ENCODE peak calls at places on chromosome 2, in nine cellular contexts. K is adipocyte, G is astrocyte, X is tibial artery, B is breast epithelium, Q is Peyer's patch, I is heart left ventricle, C is GM23248, N is OCI-LY7. Z is an unnamed sample. For H3K9me3, the result is how much of the 10 kb centered on the place peaks cover.

GRCh38 chr2:12288048-12288447 is 428.7 kb upstream of the TRIB2 start:
- DNase-seq in N (no peak), I (no peak), B (no peak), G (no peak), C (no peak), Q (no peak), K (no peak), X (no peak), Z (no peak)

GRCh38 chr2:120709608-120710041 is 26.0 kb upstream of the GLI2 start:
- DNase-seq in G (no peak), C (no peak), K (no peak), N (no peak), B (no peak), X (no peak), I (no peak), Q (no peak), Z (no peak)

GRCh38 chr2:37226863-37227262 is 4.5 kb downstream of the CEBPZ start:
- DNase-seq in C (no peak), Q (no peak), X (no peak), N (no peak), G (no peak), K (no peak), I (no peak), B (no peak), Z (no peak)

GRCh38 chr2:12293868-12294267 is 422.9 kb upstream of the TRIB2 start:
- DNase-seq in G (peak), I (no peak), X (no peak), C (no peak), Q (no peak), K (no peak), B (no peak), N (no peak), Z (no peak)

GRCh38 chr2:231935207-231935524 is 9.0 kb upstream of the NPPC start:
- DNase-seq in N (no peak), C (no peak), X (no peak), I (no peak), Q (peak), G (no peak), K (no peak), B (no peak), Z (no peak)

GRCh38 chr2:96345403-96345802 is 9.8 kb downstream of the NCAPH start:
- DNase-seq in N (no peak), B (no peak), Q (no peak), K (no peak), I (no peak), X (no peak), G (no peak), C (peak), Z (no peak)

GRCh38 chr2:193966590-193966989 is 1690.4 kb upstream of the SLC39A10 start:
- DNase-seq in Q (no peak), G (peak), I (no peak), N (no peak), K (peak), X (no peak), B (no peak), C (peak), Z (no peak)

GRCh38 chr2:42568431-42569115 is at the start of gene MTA3:
- DNase-seq in C (peak), X (peak), K (peak), N (peak), I (peak), B (peak), Q (peak), G (no peak), Z (peak)

GRCh38 chr2:102520009-102520408 is 47.0 kb downstream of the SLC9A4 start:
- DNase-seq in N (peak), X (no peak), B (no peak), G (no peak), I (no peak), Q (no peak), C (peak), K (peak), Z (no peak)

GRCh38 chr2:218367415-218368149 is 10.9 kb downstream of the CATIP start:
- DNase-seq in I (peak), G (peak), K (peak), X (peak), N (peak), B (peak), Q (peak), C (peak), Z (peak)

GRCh38 chr2:29224693-29225551 is 109.7 kb downstream of the CLIP4 start:
- DNase-seq in C (no peak), B (peak), I (no peak), G (no peak), Q (no peak), X (no peak), N (no peak), K (no peak), Z (no peak)

GRCh38 chr2:7020468-7020867 is 103.3 kb downstream of the RNF144A start:
- DNase-seq in N (no peak), K (no peak), G (no peak), C (no peak), B (no peak), I (no peak), Q (no peak), X (no peak), Z (no peak)

GRCh38 chr2:54704688-54705605 is 18.5 kb upstream of the EML6 start:
- DNase-seq in I (no peak), X (no peak), N (peak), Q (no peak), K (peak), B (no peak), G (peak), C (peak), Z (no peak)

GRCh38 chr2:65477590-65477989 is 45.2 kb upstream of the SPRED2 start:
- DNase-seq in Q (no peak), X (no peak), B (no peak), N (no peak), C (no peak), I (no peak), G (no peak), K (no peak), Z (no peak)
- H3K9me3 ChIP-seq in Q (under half), X (under half), B (under half), N (under half), C (under half), I (under half), G (under half), K (under half), Z (under half)

DNA sequence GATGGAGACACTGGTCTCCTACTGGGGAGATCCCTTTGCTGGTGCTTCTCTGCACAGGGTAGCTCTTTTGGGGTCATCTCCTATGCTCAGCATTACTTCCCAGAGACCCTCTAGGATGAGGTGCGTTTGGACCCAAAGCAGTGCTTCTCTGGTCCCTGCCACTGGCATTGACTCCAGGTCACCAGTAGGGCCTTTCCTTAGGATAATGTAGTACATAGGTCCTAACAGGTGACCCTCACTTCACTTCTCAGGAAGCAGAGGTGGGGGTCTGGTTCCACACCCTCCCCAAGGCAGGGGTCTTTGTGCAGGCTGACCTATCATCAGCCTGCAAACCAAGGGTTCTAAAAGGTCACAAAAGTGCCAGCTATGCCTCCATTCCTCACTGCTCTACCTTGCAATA is 145.8 kb upstream of the HS6ST1 start:
- DNase-seq in G (no peak), K (no peak), C (no peak), Q (no peak), X (no peak), B (no peak), I (no peak), N (no peak), Z (no peak)
- H3K9me3 ChIP-seq in G (under half), K (under half), C (under half), Q (under half), X (under half), B (under half), I (under half), N (under half), Z (under half)

GRCh38 chr2:196130039-196130825 is 41.1 kb downstream of the STK17B start:
- DNase-seq in I (no peak), N (peak), X (no peak), G (no peak), K (no peak), Q (no peak), C (no peak), B (no peak), Z (no peak)
- H3K9me3 ChIP-seq in I (half or more), N (half or more), X (under half), G (under half), K (under half), Q (under half), C (under half), B (under half), Z (under half)

DNA sequence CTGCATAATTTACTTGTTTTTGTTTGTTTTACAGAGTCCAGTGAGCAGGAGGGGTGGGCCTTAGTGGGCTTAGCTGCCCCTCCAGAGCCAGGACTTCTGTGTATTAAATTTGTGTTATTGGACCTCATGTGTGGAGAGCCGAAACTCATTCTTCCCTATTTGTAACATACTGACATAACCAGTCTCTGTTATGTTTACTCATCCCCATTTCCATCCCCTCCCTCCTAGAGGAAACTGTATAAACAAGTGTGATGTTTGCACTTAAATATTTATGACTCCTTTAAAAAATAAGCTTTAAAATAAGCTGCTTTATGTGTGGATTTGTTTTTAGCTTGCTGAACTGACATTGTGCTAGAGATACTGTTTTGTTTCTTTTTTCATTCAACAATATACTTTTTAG is 13.8 kb downstream of the ZNF512 start:
- DNase-seq in Q (no peak), C (peak), K (no peak), I (no peak), N (no peak), G (no peak), B (no peak), X (no peak), Z (no peak)
- H3K9me3 ChIP-seq in Q (under half), C (under half), K (under half), I (under half), N (under half), G (under half), B (under half), X (under half), Z (under half)

DNA sequence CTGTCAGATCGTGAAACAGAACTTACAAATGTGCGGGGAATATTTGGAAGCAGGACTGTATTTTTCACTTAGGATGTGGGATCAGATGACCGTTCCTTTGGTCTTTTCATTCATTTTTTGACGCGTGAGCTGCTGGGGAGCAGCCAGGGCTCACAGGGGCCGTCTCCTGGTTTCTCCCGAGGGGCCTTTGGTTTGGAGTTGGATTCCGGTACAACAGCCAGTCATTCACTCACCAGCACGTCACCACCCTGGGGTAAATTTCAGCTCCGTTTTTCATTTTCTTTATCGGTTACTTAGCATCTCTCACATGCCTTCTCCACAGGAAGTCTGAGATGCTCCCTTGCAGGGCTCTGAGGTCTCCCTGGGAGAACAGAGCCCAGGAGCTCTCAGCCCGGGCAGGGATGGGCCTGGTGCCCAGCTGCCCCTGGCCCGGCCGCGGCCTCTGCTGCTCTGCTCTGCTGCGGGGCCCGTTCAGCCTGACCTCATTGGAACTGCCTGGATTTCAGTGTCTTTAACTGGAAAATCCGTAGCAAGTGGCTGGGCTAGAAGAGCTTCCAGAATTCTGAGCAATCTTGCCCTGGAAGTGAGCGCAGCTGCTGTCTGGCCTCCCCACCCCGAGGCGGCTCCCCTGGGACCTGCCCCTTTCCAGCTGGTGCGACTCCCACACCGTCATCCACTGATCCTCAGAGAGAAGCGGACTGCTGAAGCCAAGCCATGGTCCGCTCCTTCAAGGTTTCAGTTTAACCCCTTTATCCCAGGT is 335.6 kb downstream of the EIPR1 start:
- DNase-seq in C (no peak), N (no peak), I (peak), B (no peak), G (no peak), Q (no peak), K (no peak), X (no peak), Z (no peak)
- H3K9me3 ChIP-seq in C (under half), N (under half), I (under half), B (under half), G (under half), Q (under half), K (under half), X (under half), Z (under half)

DNA sequence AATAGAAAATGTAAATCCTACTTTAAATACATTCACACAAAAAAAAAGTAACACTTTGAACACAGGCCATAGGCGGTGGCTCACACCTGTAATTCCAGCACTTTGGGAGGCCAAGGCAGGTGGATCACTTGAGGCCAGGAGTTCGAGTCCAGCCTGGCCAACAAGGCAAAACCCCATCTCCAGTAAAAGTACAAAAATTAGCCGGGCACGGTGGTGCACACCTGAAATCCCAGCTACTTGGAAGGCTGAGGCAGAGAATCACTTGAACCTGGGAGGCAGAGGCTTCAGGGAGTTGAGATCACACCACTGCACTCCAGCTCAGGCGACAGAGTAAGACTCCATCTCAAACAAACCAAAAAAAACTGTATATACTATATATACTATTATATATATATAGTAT is 303.6 kb downstream of the BCL11A start:
- DNase-seq in C (no peak), K (no peak), Q (no peak), N (no peak), G (no peak), I (no peak), B (no peak), X (no peak), Z (no peak)
- H3K9me3 ChIP-seq in C (under half), K (under half), Q (under half), N (under half), G (under half), I (under half), B (under half), X (under half), Z (under half)

GRCh38 chr2:166133653-166134052 is 5.8 kb upstream of the SCN1A start:
- DNase-seq in N (no peak), K (no peak), G (no peak), C (no peak), B (no peak), X (no peak), I (no peak), Q (no peak), Z (no peak)
- H3K9me3 ChIP-seq in N (under half), K (under half), G (under half), C (under half), B (under half), X (under half), I (under half), Q (under half), Z (under half)

DNA sequence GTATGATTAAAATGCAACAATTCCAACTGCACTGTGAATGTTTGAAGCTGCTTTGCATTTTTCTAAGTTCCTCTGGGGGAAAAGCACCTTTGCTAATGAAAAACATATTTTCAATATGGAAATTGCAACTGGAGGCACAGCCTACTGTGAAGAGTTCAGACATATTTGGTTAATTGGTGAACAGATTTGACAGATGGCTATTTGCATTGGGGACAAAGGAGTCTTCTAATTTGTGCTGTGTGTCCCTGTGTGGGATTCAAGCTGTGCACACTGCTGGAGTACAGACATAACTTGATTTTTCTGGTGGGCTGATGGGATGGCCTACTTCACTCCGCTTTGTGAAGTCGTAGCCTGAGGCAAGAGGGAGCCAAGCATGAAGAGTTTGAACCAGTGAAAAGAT is 40.7 kb upstream of the ARHGAP25 start:
- DNase-seq in C (no peak), G (no peak), X (no peak), Q (no peak), N (no peak), B (no peak), K (no peak), I (no peak), Z (no peak)
- H3K9me3 ChIP-seq in C (under half), G (under half), X (under half), Q (under half), N (under half), B (under half), K (under half), I (under half), Z (under half)